ENCODE peak calls at places on chromosomes 6 and 20, in four cellular contexts. U is mesenchymal stem cell, Q is neuronal stem cell, R is IMR-90. C is an unnamed sample.

GRCh38 chr20:52001999-52002666 is 189.4 kb downstream of the ZFP64 start:
- DNase-seq in U (peak; percentile 76), R (peak; percentile 30), Q (no peak), C (peak; percentile 47)

GRCh38 chr6:109579361-109579760 is 96.3 kb upstream of the ZBTB24 start:
- DNase-seq in U (no peak), Q (no peak), R (no peak), C (no peak)

GRCh38 chr6:97203343-97203742 is 79.7 kb downstream of the MMS22L start:
- DNase-seq in U (peak; percentile 57), R (peak; percentile 53), Q (no peak), C (peak; percentile 75)

GRCh38 chr6:30876039-30876730 is 8.1 kb upstream of the DDR1 start:
- DNase-seq in U (peak; percentile 41), Q (no peak), R (peak; percentile 75), C (no peak)

GRCh38 chr6:108260126-108260808 is 573 bp downstream of the SNX3 start:
- DNase-seq in U (peak; percentile 71), R (peak; percentile 45), Q (peak; percentile 39), C (peak; percentile 76)

GRCh38 chr20:62772994-62773858 is 23.0 kb upstream of the MRGBP start:
- DNase-seq in Q (no peak), U (no peak), R (peak; percentile 19), C (no peak)

GRCh38 chr6:111975501-111975900 is 78.4 kb upstream of the CCN6 start:
- DNase-seq in U (no peak), Q (no peak), R (no peak), C (no peak)

GRCh38 chr20:12358006-12358654 is 440.4 kb downstream of the BTBD3 start:
- DNase-seq in R (no peak), U (no peak), Q (no peak), C (peak; percentile 82)

GRCh38 chr20:61833807-61834610 is 231.7 kb downstream of the TAF4 start:
- DNase-seq in U (no peak), Q (no peak), R (no peak), C (no peak)

GRCh38 chr6:15434263-15434662 is 188.4 kb downstream of the JARID2 start:
- DNase-seq in Q (no peak), U (peak; percentile 38), R (no peak), C (peak; percentile 98)

GRCh38 chr20:63522981-63523611 is 2.5 kb downstream of the PPDPF start:
- DNase-seq in U (no peak), Q (no peak), R (no peak), C (no peak)

GRCh38 chr20:48467622-48468021 is 360.2 kb downstream of the PREX1 start:
- DNase-seq in R (no peak), Q (no peak), U (no peak), C (peak; percentile 60)

GRCh38 chr6:102619585-102619984 is 1226.1 kb downstream of the GRIK2 start:
- DNase-seq in Q (no peak), U (peak; percentile 18), R (peak; percentile 1), C (peak; percentile 15)

GRCh38 chr20:10604865-10605440 is 68.8 kb downstream of the JAG1 start:
- DNase-seq in U (no peak), R (no peak), Q (no peak), C (no peak)

GRCh38 chr6:6694825-6695710 is 106.5 kb downstream of the LY86 start:
- DNase-seq in R (no peak), Q (no peak), U (no peak), C (no peak)

GRCh38 chr20:53878262-53879047 is 191.9 kb downstream of the BCAS1 start:
- DNase-seq in Q (no peak), U (peak; percentile 70), R (no peak), C (no peak)

GRCh38 chr6:109790131-109790530 is 99.0 kb downstream of the FIG4 start:
- DNase-seq in U (peak; percentile 54), Q (no peak), R (peak; percentile 79), C (peak; percentile 61)

GRCh38 chr20:43178079-43178478 is 11.6 kb downstream of the PTPRT start:
- DNase-seq in U (no peak), Q (no peak), R (no peak), C (no peak)

GRCh38 chr6:46704562-46704961 is 16.9 kb downstream of the TDRD6 start:
- DNase-seq in U (no peak), R (no peak), Q (no peak), C (peak; percentile 24)

GRCh38 chr6:148195511-148195910 is 147.1 kb upstream of the SASH1 start:
- DNase-seq in Q (no peak), R (no peak), U (no peak), C (no peak)

GRCh38 chr6:154570505-154570904 is 60.0 kb upstream of the CNKSR3 start:
- DNase-seq in R (no peak), Q (no peak), U (no peak), C (no peak)

GRCh38 chr6:41730531-41731436 is 4.6 kb downstream of the TFEB start:
- DNase-seq in U (peak; percentile 47), Q (no peak), R (no peak), C (peak; percentile 19)

GRCh38 chr6:156345700-156346099 is 431.5 kb upstream of the ARID1B start:
- DNase-seq in Q (no peak), U (no peak), R (no peak), C (no peak)

GRCh38 chr6:64505312-64505711 is 869.7 kb downstream of the PHF3 start:
- DNase-seq in Q (no peak), R (no peak), U (no peak), C (peak; percentile 53)

GRCh38 chr6:72721346-72721745 is 99.5 kb downstream of the KCNQ5 start:
- DNase-seq in Q (no peak), R (no peak), U (peak; percentile 3), C (no peak)

GRCh38 chr6:142737368-142738060 is 207.5 kb downstream of the HIVEP2 start:
- DNase-seq in R (peak; percentile 41), U (peak; percentile 45), Q (no peak), C (peak; percentile 46)

DNA sequence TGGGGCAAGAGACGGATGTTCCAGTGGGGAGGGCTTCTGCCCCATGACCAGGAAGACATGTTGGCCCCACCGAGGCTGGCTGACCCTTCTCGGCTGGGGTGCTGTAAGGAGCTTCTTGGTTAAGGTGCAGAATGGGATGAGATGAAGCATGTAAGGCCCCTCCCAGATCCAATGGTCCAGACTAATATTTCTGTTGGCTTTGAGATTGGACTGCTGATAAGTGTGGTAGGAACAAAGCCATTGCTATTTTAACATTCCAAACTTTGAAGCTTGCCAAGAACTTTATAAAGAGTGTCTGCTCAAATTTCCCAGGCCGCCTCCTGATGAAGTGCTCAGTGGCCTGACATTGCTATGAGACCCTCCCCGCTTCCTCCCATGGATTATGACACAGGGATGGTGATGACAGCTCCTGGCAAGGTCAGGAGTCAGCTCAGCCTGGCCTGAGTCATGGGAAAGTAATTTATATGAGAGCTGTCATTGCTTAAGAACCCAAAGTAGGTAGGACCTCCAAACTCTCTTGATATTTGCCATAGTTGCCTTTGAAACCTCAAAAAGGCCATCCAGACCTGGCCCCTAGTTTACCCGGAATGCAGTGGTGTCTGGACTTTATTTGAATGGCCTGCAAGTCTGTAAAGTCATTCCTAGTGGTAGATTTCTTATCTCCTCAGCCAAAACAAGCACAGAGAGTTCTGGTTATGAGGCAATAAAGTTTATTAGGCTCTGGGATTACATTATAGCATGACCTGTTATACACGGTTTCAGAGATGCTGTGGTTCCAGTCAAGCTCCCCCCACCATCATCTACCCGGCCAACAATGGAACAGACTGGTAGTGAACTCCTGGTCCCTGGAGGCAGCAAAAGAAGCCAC is 55.2 kb downstream of the TGM2 start:
- DNase-seq in R (peak; percentile 79), Q (no peak), U (peak; percentile 92), C (peak; percentile 69)
- H3K18ac ChIP-seq in R (peak overlapping the region; percentile 45), Q (no peak overlapping the region), U (peak overlapping the region; percentile 99), C (no peak overlapping the region)

GRCh38 chr6:90364291-90364690 is 67.6 kb upstream of the BACH2 start:
- DNase-seq in U (no peak), Q (no peak), R (no peak), C (no peak)
- H3K18ac ChIP-seq in U (no peak overlapping the region), Q (no peak overlapping the region), R (no peak overlapping the region), C (peak overlapping the region; percentile 51)

DNA sequence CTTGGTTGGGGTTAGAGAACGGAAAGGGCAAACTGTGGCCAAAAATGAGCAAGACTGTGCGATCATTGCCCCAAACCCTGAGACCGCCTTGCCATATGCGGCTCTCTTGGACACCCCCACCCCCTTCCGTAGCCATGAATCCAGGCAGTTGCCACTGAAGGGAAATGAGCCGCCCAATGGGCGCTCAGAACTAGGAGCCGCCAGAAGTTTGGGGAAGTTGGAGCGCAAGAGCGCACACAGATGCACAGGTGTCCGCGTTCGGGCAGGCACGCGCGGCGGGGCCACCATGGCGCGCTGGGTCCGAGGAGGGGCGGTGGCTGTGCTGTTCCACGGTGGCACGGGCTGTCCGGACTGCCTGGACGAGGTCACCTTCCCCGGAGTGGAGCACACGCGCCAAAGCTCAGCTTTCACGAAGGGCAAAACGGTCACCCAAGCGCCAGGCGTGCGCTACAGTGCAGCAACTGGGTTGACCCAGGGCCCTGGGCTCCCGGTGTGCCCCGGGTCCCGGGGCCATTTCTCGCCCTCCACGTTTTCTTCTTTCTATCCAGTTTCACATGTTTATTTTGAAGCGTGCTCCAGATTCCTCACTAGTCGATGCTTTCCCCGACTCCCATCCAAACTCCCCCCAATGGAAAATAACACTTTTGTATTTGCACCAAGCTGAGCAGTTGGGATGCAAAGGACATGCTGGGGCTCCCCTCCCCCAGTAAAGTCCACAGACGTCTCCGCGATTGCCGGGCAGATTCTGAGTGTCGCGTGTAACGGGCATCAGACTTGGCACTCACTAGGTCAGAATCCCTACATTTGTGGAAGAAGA is 903 bp upstream of the PDE10A start:
- DNase-seq in Q (peak; percentile 42), U (peak; percentile 56), R (no peak), C (peak; percentile 26)
- H3K18ac ChIP-seq in Q (peak overlapping the region; percentile 91), U (no peak overlapping the region), R (no peak overlapping the region), C (no peak overlapping the region)

GRCh38 chr6:37056439-37057127 is 51.1 kb downstream of the FGD2 start:
- DNase-seq in U (peak; percentile 64), Q (no peak), R (peak; percentile 40), C (peak; percentile 63)

GRCh38 chr6:37057128-37057471 is 51.6 kb downstream of the FGD2 start:
- DNase-seq in U (no peak), R (no peak), Q (no peak), C (no peak)

GRCh38 chr6:37058084-37058586 is 52.7 kb downstream of the FGD2 start:
- DNase-seq in R (peak; percentile 76), Q (no peak), U (peak; percentile 68), C (no peak)

GRCh38 chr6:37056112-37056403 is 50.6 kb downstream of the FGD2 start:
- DNase-seq in Q (no peak), U (no peak), R (no peak), C (no peak)

DNA sequence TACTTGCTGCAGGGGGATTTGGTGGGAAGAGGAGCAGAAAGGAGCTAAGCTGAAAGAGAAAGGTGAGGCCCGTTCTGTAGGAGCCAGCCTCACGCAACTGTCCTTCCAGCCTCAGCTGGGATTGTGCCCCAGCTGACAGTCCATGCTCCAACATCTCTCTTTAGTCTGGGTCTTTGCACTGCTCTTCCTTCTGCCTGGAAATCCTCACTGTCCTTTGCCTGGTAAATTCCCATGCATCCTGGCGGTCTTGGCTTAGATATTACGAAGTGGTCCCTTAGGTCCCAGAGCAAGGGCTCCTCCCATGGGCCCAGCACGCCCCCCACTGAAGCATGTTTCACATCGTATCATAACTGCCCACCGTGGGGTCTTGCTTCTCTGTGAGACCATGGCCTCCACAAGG is 52.2 kb downstream of the FGD2 start:
- DNase-seq in R (no peak), U (no peak), Q (no peak), C (no peak)
- H3K18ac ChIP-seq in R (no peak overlapping the region), U (no peak overlapping the region), Q (peak overlapping the region; percentile 31), C (no peak overlapping the region)

GRCh38 chr6:104123227-104123626 is 736.5 kb downstream of the HACE1 start:
- DNase-seq in R (no peak), Q (no peak), U (no peak), C (peak; percentile 6)
- H3K18ac ChIP-seq in R (no peak overlapping the region), Q (no peak overlapping the region), U (no peak overlapping the region), C (no peak overlapping the region)